ENCODE peak calls at places on chromosome 21, in seven cellular contexts. E is breast epithelium, T is Panc1, G is sigmoid colon, K is GM23338, Z is GM12891, I is esophagus muscularis mucosa. H is an unnamed sample.
A peak's percentile ranks its signal among the peaks of the same experiment; 100 is the strongest.

GRCh38 chr21:42655797-42656770 is 2.7 kb downstream of the PDE9A start:
- DNase-seq in Z (no peak), K (peak; percentile 47), T (no peak), I (no peak), E (no peak), G (peak; percentile 86), H (peak; percentile 39)

GRCh38 chr21:14972678-14973077 is 92.1 kb downstream of the NRIP1 start:
- DNase-seq in T (no peak), K (no peak), E (no peak), G (no peak), Z (no peak), I (no peak), H (no peak)

GRCh38 chr21:43938751-43939442 is 73.2 kb upstream of the TRAPPC10 start:
- DNase-seq in T (peak; percentile 52), I (peak; percentile 96), K (peak; percentile 97), Z (peak; percentile 98), E (peak; percentile 75), G (peak; percentile 87), H (peak; percentile 51)

GRCh38 chr21:25967566-25968438 is 202.8 kb downstream of the APP start:
- DNase-seq in G (no peak), T (no peak), K (no peak), E (no peak), Z (peak; percentile 3), I (no peak), H (no peak)

GRCh38 chr21:42319368-42319767 is 4.2 kb upstream of the TFF3 start:
- DNase-seq in I (no peak), K (no peak), T (no peak), Z (no peak), G (peak; percentile 50), E (no peak), H (no peak)

GRCh38 chr21:36478207-36478701 is 1.7 kb downstream of the CLDN14 start:
- DNase-seq in E (no peak), K (no peak), T (peak; percentile 45), Z (no peak), G (no peak), I (no peak), H (no peak)

GRCh38 chr21:9008636-9009035 is 1512.7 kb upstream of the TPTE start:
- DNase-seq in K (no peak), T (no peak), Z (no peak), G (peak; percentile 67), I (peak; percentile 94), E (no peak), H (no peak)

GRCh38 chr21:43858806-43859648 is 6.0 kb upstream of the AGPAT3 start:
- DNase-seq in I (no peak), T (no peak), E (no peak), K (peak; percentile 39), G (peak; percentile 53), Z (no peak), H (no peak)

GRCh38 chr21:35349378-35350080 is 300.4 kb upstream of the RUNX1 start:
- DNase-seq in I (peak; percentile 21), E (no peak), Z (no peak), G (no peak), K (no peak), T (no peak), H (peak; percentile 15)

GRCh38 chr21:42468511-42469131 is 27.4 kb downstream of the RSPH1 start:
- DNase-seq in G (no peak), E (no peak), Z (no peak), K (no peak), I (no peak), T (no peak), H (peak; percentile 73)

GRCh38 chr21:42255825-42256224 is 36.9 kb downstream of the ABCG1 start:
- DNase-seq in T (no peak), I (no peak), E (no peak), K (no peak), G (no peak), Z (no peak), H (no peak)

GRCh38 chr21:36125513-36126121 is 9.3 kb upstream of the CBR3 start:
- DNase-seq in K (peak; percentile 76), T (no peak), E (no peak), Z (no peak), I (no peak), G (no peak), H (peak; percentile 54)

GRCh38 chr21:33478858-33479678 is 706 bp downstream of the TMEM50B start:
- DNase-seq in G (no peak), K (peak; percentile 71), Z (peak; percentile 52), E (no peak), T (no peak), I (no peak), H (peak; percentile 12)

GRCh38 chr21:26844258-26845065 is 747 bp downstream of the ADAMTS1 start:
- DNase-seq in T (no peak), I (no peak), E (no peak), K (peak; percentile 60), G (peak; percentile 84), Z (no peak), H (peak; percentile 26)

GRCh38 chr21:41326414-41327080 is 9.9 kb downstream of the FAM3B start:
- DNase-seq in I (peak; percentile 64), K (no peak), Z (no peak), T (no peak), E (no peak), G (no peak), H (no peak)

GRCh38 chr21:42079008-42079938 is 8.2 kb downstream of the UMODL1 start:
- DNase-seq in Z (no peak), T (no peak), I (no peak), K (no peak), E (no peak), G (no peak), H (no peak)

GRCh38 chr21:34580181-34580700 is 34.7 kb downstream of the RCAN1 start:
- DNase-seq in I (no peak), T (no peak), K (no peak), Z (no peak), G (no peak), E (no peak), H (no peak)

GRCh38 chr21:31546402-31547155 is 112.9 kb upstream of the SOD1 start:
- DNase-seq in K (no peak), I (no peak), E (no peak), Z (no peak), G (no peak), T (no peak), H (no peak)
- TF ChIP-seq POLR2AphosphoS5 in K (no peak), I (no peak), E (no peak), Z (no peak), G (no peak), T (no peak), H (no peak)

DNA sequence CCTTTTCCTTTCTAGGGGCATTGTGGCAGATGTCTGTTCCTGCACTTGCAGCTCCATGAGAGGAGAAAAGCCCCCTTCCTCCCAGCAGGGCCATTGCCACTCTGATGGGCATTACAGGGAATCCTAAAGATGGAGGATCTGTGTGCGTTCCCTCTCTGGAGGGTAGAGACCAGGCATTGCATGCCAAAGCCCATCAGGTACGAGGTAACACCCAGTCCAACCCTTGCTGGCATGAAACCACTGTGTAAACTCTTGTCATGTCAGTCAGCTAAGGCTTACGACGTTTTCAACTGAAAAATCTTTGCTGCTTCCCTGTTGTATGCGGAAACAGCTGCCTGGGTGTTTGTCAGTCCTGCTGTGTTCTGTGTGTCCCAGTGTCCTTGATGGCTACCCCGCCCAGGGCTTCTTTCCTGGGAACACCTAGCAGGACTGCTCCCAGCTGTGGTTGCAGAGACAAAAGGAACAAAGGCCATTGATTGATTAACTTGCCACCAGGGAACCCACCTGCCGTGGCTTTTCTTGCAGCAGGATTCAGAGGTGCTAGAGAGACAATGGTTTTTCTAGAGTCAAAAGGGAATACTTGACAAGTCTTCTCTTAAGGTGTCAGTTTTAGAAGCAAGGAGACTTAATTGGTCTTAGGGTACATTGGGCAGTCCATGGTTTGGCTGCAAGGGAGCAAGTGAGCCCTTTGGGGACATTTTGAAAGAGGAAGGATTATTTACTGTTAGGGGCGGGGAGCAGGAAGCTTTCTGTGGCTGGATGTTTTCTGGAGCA is 24.6 kb downstream of the B3GALT5 start:
- DNase-seq in I (peak; percentile 77), T (no peak), E (no peak), G (no peak), Z (no peak), K (peak; percentile 67), H (no peak)
- TF ChIP-seq POLR2AphosphoS5 in I (no peak), T (no peak), E (no peak), G (no peak), Z (no peak), K (no peak), H (no peak)

GRCh38 chr21:45980697-45981096 is 873 bp upstream of the COL6A1 start:
- DNase-seq in K (no peak), E (no peak), T (no peak), G (no peak), I (no peak), Z (no peak), H (no peak)

GRCh38 chr21:45980271-45980670 is 1.3 kb upstream of the COL6A1 start:
- DNase-seq in Z (no peak), I (no peak), K (no peak), E (no peak), T (no peak), G (peak; percentile 35), H (no peak)

GRCh38 chr21:45982256-45982757 is 737 bp downstream of the COL6A1 start:
- DNase-seq in Z (peak; percentile 17), I (no peak), G (peak; percentile 71), K (no peak), E (peak; percentile 47), T (no peak), H (no peak)

GRCh38 chr21:45981641-45982255 is at the start of gene COL6A1:
- DNase-seq in E (peak; percentile 57), K (peak; percentile 52), Z (peak; percentile 43), T (no peak), I (no peak), G (peak; percentile 91), H (peak; percentile 48)

DNA sequence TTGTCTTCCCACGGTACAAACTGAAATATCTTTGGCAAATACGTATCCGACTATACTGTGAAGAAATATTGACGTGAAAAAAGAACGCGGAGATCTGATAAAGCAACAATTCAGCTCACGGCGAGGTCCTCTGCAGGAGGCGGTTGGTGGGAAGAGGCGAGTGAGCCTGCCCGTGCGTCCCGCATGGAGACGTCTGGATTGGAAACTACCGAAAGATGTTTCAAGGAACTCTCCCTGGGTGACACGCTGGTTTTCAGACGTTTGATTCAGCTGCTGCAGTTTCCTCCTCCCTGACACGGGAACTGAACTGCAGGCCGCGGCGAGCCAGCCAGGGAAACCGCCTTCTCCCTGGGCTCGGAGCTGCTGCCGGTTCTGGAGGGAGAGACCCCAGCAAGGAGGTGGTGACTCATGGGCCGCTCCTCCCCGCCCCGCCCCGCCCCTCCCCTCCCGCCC is 390 bp upstream of the COL6A1 start:
- DNase-seq in I (peak; percentile 96), T (peak; percentile 50), G (peak; percentile 96), Z (peak; percentile 54), K (peak; percentile 85), E (peak; percentile 68), H (peak; percentile 57)
- TF ChIP-seq POLR2AphosphoS5 in I (peak; percentile 98), T (no peak), G (peak; percentile 96), Z (no peak), K (peak; percentile 70), E (peak; percentile 66), H (peak; percentile 61)

GRCh38 chr21:38301321-38302214 is 44.8 kb downstream of the KCNJ15 start:
- DNase-seq in E (no peak), G (no peak), I (no peak), K (no peak), T (no peak), Z (no peak), H (no peak)

GRCh38 chr21:38306407-38306806 is 49.6 kb downstream of the KCNJ15 start:
- DNase-seq in Z (no peak), E (no peak), G (no peak), I (no peak), K (no peak), T (no peak), H (no peak)

GRCh38 chr21:38300180-38300579 is 43.4 kb downstream of the KCNJ15 start:
- DNase-seq in G (no peak), I (no peak), E (no peak), Z (no peak), T (no peak), K (no peak), H (no peak)

GRCh38 chr21:38306833-38307232 is 50.0 kb downstream of the KCNJ15 start:
- DNase-seq in E (no peak), K (no peak), I (no peak), G (no peak), T (no peak), Z (no peak), H (no peak)

GRCh38 chr21:38303300-38303699 is 46.5 kb downstream of the KCNJ15 start:
- DNase-seq in K (no peak), G (peak; percentile 78), Z (no peak), T (peak; percentile 7), E (no peak), I (no peak), H (peak; percentile 90)
- TF ChIP-seq POLR2AphosphoS5 in K (no peak), G (no peak), Z (no peak), T (no peak), E (no peak), I (no peak), H (peak; percentile 98)